ENCODE peak calls at places on chromosomes 1 and 21, in five cellular contexts. F is CD8-positive, alpha-beta T cell; A is OCI-LY7; T is heart right ventricle; C is BJ. Y is an unnamed sample.

GRCh38 chr1:245260116-245260882 is 105.5 kb downstream of the KIF26B start:
- DNase-seq in F (no peak), A (no peak), T (no peak), C (no peak), Y (no peak)

GRCh38 chr1:228198977-228199590 is 8.8 kb upstream of the OBSCN start:
- DNase-seq in F (no peak), A (peak), T (no peak), C (no peak), Y (no peak)

GRCh38 chr1:42142894-42143675 is 10.1 kb upstream of the GUCA2B start:
- DNase-seq in F (no peak), A (no peak), T (no peak), C (no peak), Y (peak)

GRCh38 chr1:54814571-54814970 is 13.4 kb upstream of the TTC22 start:
- DNase-seq in F (no peak), A (no peak), T (no peak), C (no peak), Y (no peak)

GRCh38 chr1:36612881-36613280 is 130.2 kb upstream of the CSF3R start:
- DNase-seq in F (no peak), A (no peak), T (no peak), C (no peak), Y (no peak)

GRCh38 chr1:221989741-221990140 is 247.9 kb upstream of the DUSP10 start:
- DNase-seq in F (no peak), A (no peak), T (no peak), C (no peak), Y (no peak)

GRCh38 chr1:92446546-92446945 is 40.2 kb downstream of the GFI1 start:
- DNase-seq in F (no peak), A (no peak), T (no peak), C (no peak), Y (no peak)

GRCh38 chr1:204282801-204283200 is 69.0 kb upstream of the GOLT1A start:
- DNase-seq in F (no peak), A (no peak), T (no peak), C (no peak), Y (no peak)

GRCh38 chr1:167401260-167401873 is 117.0 kb downstream of the CD247 start:
- DNase-seq in F (peak), A (peak), T (peak), C (no peak), Y (peak)

GRCh38 chr1:231818342-231818741 is 191.8 kb downstream of the DISC1 start:
- DNase-seq in F (no peak), A (no peak), T (peak), C (no peak), Y (no peak)

GRCh38 chr1:7322283-7322785 is 448.8 kb upstream of the VAMP3 start:
- DNase-seq in F (no peak), A (no peak), T (no peak), C (no peak), Y (no peak)

GRCh38 chr21:33075128-33075527 is 5.2 kb downstream of the OLIG1 start:
- DNase-seq in F (no peak), A (no peak), T (no peak), C (no peak), Y (no peak)

GRCh38 chr1:225765982-225766674 is 11.5 kb upstream of the SRP9 start:
- DNase-seq in F (no peak), A (no peak), T (no peak), C (no peak), Y (no peak)

GRCh38 chr21:43345746-43346409 is 81.1 kb downstream of the SIK1 start:
- DNase-seq in F (no peak), A (no peak), T (no peak), C (no peak), Y (no peak)

GRCh38 chr1:172764378-172764777 is 105.5 kb downstream of the FASLG start:
- DNase-seq in F (peak), A (peak), T (no peak), C (no peak), Y (no peak)

GRCh38 chr21:29416268-29416667 is 117.5 kb downstream of the BACH1 start:
- DNase-seq in F (no peak), A (no peak), T (no peak), C (no peak), Y (no peak)

GRCh38 chr1:203996126-203996525 is 76.8 kb upstream of the SOX13 start:
- DNase-seq in F (no peak), A (no peak), T (no peak), C (no peak), Y (no peak)

GRCh38 chr1:109427171-109427467 is 871 bp upstream of the PSMA5 start:
- DNase-seq in F (no peak), A (no peak), T (no peak), C (no peak), Y (no peak)

GRCh38 chr21:36700295-36700960 is 1.5 kb downstream of the SIM2 start:
- DNase-seq in F (no peak), A (no peak), T (no peak), C (no peak), Y (no peak)

GRCh38 chr1:9231648-9232332 is 2.8 kb upstream of the H6PD start:
- DNase-seq in F (no peak), A (no peak), T (no peak), C (no peak), Y (no peak)

GRCh38 chr1:158999301-159000069 is 10.2 kb upstream of the IFI16 start:
- DNase-seq in F (no peak), A (no peak), T (peak), C (peak), Y (no peak)

GRCh38 chr1:6523566-6523965 is 30.7 kb downstream of the NOL9 start:
- DNase-seq in F (no peak), A (peak), T (no peak), C (no peak), Y (no peak)

GRCh38 chr21:42701706-42702456 is 48.5 kb downstream of the PDE9A start:
- DNase-seq in F (no peak), A (no peak), T (no peak), C (no peak), Y (no peak)

GRCh38 chr1:49060766-49061165 is 284.1 kb upstream of the BEND5 start:
- DNase-seq in F (no peak), A (no peak), T (no peak), C (peak), Y (no peak)

GRCh38 chr1:112698366-112699310 is 8.3 kb downstream of the RHOC start:
- DNase-seq in F (no peak), A (no peak), T (no peak), C (no peak), Y (no peak)

GRCh38 chr1:53092659-53093450 is 30.8 kb downstream of the PODN start:
- DNase-seq in F (no peak), A (no peak), T (no peak), C (no peak), Y (no peak)

GRCh38 chr1:11273595-11274234 is 717 bp downstream of the UBIAD1 start:
- DNase-seq in F (no peak), A (peak), T (no peak), C (no peak), Y (no peak)

GRCh38 chr1:7280257-7280656 is 490.8 kb upstream of the VAMP3 start:
- DNase-seq in F (no peak), A (no peak), T (no peak), C (no peak), Y (no peak)

GRCh38 chr1:59089922-59090457 is 206.9 kb upstream of the FGGY start:
- DNase-seq in F (no peak), A (no peak), T (no peak), C (no peak), Y (no peak)

GRCh38 chr1:192809286-192810252 is 730 bp downstream of the RGS2 start:
- DNase-seq in F (peak), A (peak), T (peak), C (no peak), Y (peak)

GRCh38 chr1:24190970-24191570 is 4.0 kb upstream of the IFNLR1 start:
- DNase-seq in F (no peak), A (peak), T (no peak), C (no peak), Y (peak)

GRCh38 chr1:167305705-167306277 is 85.1 kb downstream of the POU2F1 start:
- DNase-seq in F (no peak), A (no peak), T (no peak), C (no peak), Y (no peak)

GRCh38 chr21:28601708-28602107 is 391.0 kb downstream of the LTN1 start:
- DNase-seq in F (no peak), A (no peak), T (no peak), C (no peak), Y (no peak)

GRCh38 chr1:45954401-45954847 is 151.0 kb downstream of the MAST2 start:
- DNase-seq in F (no peak), A (no peak), T (peak), C (peak), Y (no peak)

GRCh38 chr1:44405041-44405803 is at the start of gene RNF220:
- DNase-seq in F (peak), A (no peak), T (peak), C (no peak), Y (peak)

GRCh38 chr1:38117444-38117887 is 70.9 kb upstream of the POU3F1 start:
- DNase-seq in F (no peak), A (no peak), T (no peak), C (no peak), Y (no peak)

GRCh38 chr1:41051022-41051421 is 29.5 kb upstream of the SLFNL1 start:
- DNase-seq in F (no peak), A (no peak), T (no peak), C (no peak), Y (no peak)

GRCh38 chr1:3821004-3821933 is 25.0 kb upstream of the LRRC47 start:
- DNase-seq in F (no peak), A (no peak), T (no peak), C (no peak), Y (no peak)

GRCh38 chr1:203057831-203058673 is 27.8 kb downstream of the MYOG start:
- DNase-seq in F (no peak), A (no peak), T (no peak), C (peak), Y (no peak)

GRCh38 chr1:61081637-61082335 is 575 bp upstream of the NFIA start:
- DNase-seq in F (peak), A (peak), T (peak), C (no peak), Y (peak)

GRCh38 chr1:61080408-61081134 is 1.8 kb upstream of the NFIA start:
- DNase-seq in F (no peak), A (no peak), T (no peak), C (no peak), Y (no peak)

GRCh38 chr1:61082336-61083013 is at the start of gene NFIA:
- DNase-seq in F (peak), A (peak), T (peak), C (no peak), Y (peak)

GRCh38 chr1:61079898-61080336 is 2.4 kb upstream of the NFIA start:
- DNase-seq in F (no peak), A (no peak), T (peak), C (peak), Y (peak)

DNA sequence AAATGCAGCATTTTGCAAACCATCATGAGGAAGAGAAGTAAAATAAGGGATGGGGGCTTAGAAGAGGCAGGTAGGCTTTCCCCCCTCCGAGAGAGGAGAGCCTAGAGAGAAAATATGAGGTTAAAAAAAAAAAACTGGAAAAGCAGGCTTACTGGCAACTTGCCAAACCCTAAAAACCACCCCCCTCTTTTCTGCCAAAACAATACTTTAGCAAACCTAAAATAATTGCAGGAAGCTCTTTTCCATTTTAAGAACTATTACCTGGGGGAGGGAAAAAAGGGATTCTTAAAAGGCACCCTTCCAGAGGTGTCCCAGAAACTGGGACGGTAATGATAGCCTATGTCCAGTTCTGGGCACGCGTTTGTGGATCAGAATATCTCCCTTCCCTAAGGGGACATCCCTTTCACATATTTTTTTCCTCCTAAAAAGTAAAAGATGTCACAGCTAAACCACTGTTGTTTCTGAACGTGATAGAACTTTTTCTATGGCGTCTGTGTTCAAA is 1.2 kb upstream of the NFIA start:
- DNase-seq in F (no peak), A (no peak), T (no peak), C (no peak), Y (no peak)
- H3K4me3 ChIP-seq in F (peak), A (peak), T (peak), C (peak), Y (peak)

DNA sequence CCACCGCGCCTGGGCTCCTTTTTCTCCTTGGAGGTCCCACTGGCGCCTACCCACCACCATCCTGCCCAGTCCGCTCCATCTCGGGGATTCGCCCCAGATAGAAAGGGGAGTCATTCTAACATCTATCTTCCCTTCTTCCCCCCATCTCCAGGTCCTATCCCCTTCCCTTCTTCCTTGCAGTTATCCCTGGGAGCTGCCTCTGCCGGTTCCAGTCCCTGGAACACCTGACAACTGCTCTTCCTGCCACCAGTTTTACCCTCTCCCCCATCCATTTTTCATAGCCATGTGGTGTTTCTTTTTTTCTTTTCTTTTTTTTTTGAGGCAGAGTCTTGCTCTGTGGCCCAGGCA is 12.0 kb upstream of the COL16A1 start:
- DNase-seq in F (no peak), A (no peak), T (no peak), C (no peak), Y (no peak)
- H3K4me3 ChIP-seq in F (peak), A (no peak), T (peak), C (no peak), Y (no peak)

GRCh38 chr1:50109647-50110075 is 941 bp downstream of the ELAVL4 start:
- DNase-seq in F (no peak), A (no peak), T (no peak), C (no peak), Y (peak)

GRCh38 chr1:50110656-50111055 is 1.9 kb downstream of the ELAVL4 start:
- DNase-seq in F (no peak), A (no peak), T (no peak), C (no peak), Y (no peak)

GRCh38 chr1:50108497-50109073 is at the start of gene ELAVL4:
- DNase-seq in F (no peak), A (peak), T (no peak), C (no peak), Y (no peak)

GRCh38 chr1:50106095-50106761 is 2.5 kb upstream of the ELAVL4 start:
- DNase-seq in F (no peak), A (no peak), T (no peak), C (no peak), Y (no peak)

DNA sequence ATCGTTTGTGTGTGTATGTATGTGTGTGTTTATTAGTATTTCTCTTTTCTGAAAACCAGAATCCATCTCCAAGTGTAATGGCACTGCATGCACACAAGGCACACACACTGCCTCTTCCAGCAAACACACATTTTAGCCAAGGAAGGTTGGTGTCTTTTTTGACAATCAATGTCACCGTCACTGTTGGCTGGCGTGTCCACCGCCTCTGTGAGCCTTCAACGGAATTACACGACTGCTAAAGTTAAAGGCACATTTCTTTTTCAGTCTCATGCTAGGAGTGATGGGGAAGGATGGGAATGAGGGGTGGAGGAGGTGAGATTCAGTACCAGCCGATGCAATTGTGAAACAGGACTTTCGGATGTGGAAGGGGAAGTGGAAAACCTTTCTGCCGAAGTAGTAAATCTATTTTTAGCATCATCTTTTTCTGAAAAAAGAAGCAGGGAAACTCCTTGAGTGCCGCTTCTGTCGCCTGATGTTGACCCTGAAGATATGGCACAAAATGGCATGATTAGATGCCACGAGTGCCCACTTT is 1.4 kb downstream of the ELAVL4 start:
- DNase-seq in F (no peak), A (no peak), T (no peak), C (no peak), Y (no peak)
- H3K4me3 ChIP-seq in F (peak), A (no peak), T (no peak), C (no peak), Y (no peak)

GRCh38 chr1:87880098-87880746 is 551.5 kb downstream of the LMO4 start:
- DNase-seq in F (no peak), A (no peak), T (no peak), C (no peak), Y (no peak)

GRCh38 chr1:87883906-87884305 is 555.2 kb downstream of the LMO4 start:
- DNase-seq in F (no peak), A (no peak), T (no peak), C (no peak), Y (no peak)

GRCh38 chr1:87880747-87881133 is 552.1 kb downstream of the LMO4 start:
- DNase-seq in F (no peak), A (no peak), T (no peak), C (peak), Y (no peak)

DNA sequence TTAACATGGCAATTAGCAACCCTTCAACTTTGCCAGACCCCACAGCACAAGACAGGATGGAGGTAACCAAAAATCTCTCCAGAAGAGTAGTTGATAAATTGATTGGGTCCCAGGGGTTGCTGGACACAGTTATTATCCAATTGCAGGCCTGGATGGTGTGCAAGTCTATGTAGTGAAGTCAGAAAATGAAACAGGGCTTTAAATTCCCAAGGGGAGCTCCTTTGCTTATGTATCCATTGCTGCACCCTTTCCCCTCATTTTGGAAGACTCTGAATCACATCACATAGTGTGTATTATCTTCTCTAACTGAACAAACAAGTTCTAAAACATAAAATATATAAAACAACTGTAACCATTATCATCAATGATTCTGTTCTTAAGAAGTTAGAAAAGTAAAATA is 550.2 kb downstream of the LMO4 start:
- DNase-seq in F (no peak), A (no peak), T (no peak), C (no peak), Y (no peak)
- H3K4me3 ChIP-seq in F (no peak), A (no peak), T (no peak), C (no peak), Y (no peak)

DNA sequence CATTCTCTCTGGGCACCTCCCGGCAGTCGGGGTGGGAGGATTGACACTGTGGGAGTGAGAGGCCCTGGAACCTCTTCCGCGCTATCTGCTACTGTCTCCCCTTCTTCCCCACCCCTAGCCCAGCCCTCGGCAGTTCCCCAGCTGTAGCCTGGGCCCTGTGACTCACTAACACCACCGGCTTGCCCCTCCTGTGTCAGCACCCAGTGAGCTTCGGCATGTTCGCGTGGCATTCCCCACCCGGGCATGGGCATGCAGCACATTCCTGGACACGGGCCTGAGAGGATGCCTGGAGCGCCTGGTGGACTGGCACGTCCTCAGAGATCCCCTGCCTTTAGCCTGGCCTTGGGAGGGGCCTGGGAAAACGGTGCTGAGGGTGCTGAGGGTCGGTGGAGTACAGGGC is 1.3 kb downstream of the CDK18 start:
- DNase-seq in F (no peak), A (no peak), T (peak), C (no peak), Y (no peak)
- H3K4me3 ChIP-seq in F (no peak), A (peak), T (peak), C (no peak), Y (no peak)

GRCh38 chr1:214290399-214291037 is 9.6 kb downstream of the SMYD2 start:
- DNase-seq in F (no peak), A (no peak), T (no peak), C (no peak), Y (no peak)
- H3K4me3 ChIP-seq in F (no peak), A (no peak), T (no peak), C (no peak), Y (no peak)

GRCh38 chr21:35046223-35046690 is 2.8 kb downstream of the RUNX1 start:
- DNase-seq in F (no peak), A (no peak), T (no peak), C (no peak), Y (no peak)
- H3K4me3 ChIP-seq in F (peak), A (peak), T (no peak), C (no peak), Y (peak)